ENCODE peak calls at places on chromosomes 1 and 21, in six cellular contexts. One of them, this sample, is unnamed.

GRCh38 chr1:178470411-178470960 is 26.3 kb downstream of the CLEC20A start:
- DNase-seq in sigmoid colon: no peak
- DNase-seq in ovary: no peak
- DNase-seq in body of pancreas: peak
- DNase-seq in GM12878: no peak
- DNase-seq in lower leg skin: no peak
- DNase-seq in this sample: no peak

GRCh38 chr1:233614743-233615521 is 1.0 kb downstream of the KCNK1 start:
- DNase-seq in body of pancreas: peak
- DNase-seq in GM12878: no peak
- DNase-seq in sigmoid colon: no peak
- DNase-seq in lower leg skin: no peak
- DNase-seq in ovary: no peak
- DNase-seq in this sample: no peak

GRCh38 chr1:169024800-169025253 is 81.7 kb upstream of the ATP1B1 start:
- DNase-seq in lower leg skin: no peak
- DNase-seq in ovary: no peak
- DNase-seq in sigmoid colon: no peak
- DNase-seq in body of pancreas: no peak
- DNase-seq in GM12878: peak
- DNase-seq in this sample: no peak

GRCh38 chr1:165696625-165697100 is 1.7 kb downstream of the ALDH9A1 start:
- DNase-seq in ovary: peak
- DNase-seq in body of pancreas: peak
- DNase-seq in GM12878: no peak
- DNase-seq in lower leg skin: no peak
- DNase-seq in sigmoid colon: no peak
- DNase-seq in this sample: no peak

GRCh38 chr1:9425859-9426258 is 113.4 kb upstream of the SLC25A33 start:
- DNase-seq in lower leg skin: no peak
- DNase-seq in ovary: no peak
- DNase-seq in sigmoid colon: no peak
- DNase-seq in GM12878: no peak
- DNase-seq in body of pancreas: no peak
- DNase-seq in this sample: no peak

GRCh38 chr21:45253180-45253579 is 34.5 kb downstream of the POFUT2 start:
- DNase-seq in lower leg skin: no peak
- DNase-seq in body of pancreas: no peak
- DNase-seq in GM12878: no peak
- DNase-seq in ovary: no peak
- DNase-seq in sigmoid colon: no peak
- DNase-seq in this sample: peak

GRCh38 chr1:43206721-43207228 is 34.6 kb downstream of the CFAP57 start:
- DNase-seq in ovary: no peak
- DNase-seq in sigmoid colon: no peak
- DNase-seq in body of pancreas: peak
- DNase-seq in GM12878: no peak
- DNase-seq in lower leg skin: peak
- DNase-seq in this sample: peak

GRCh38 chr1:173127369-173128307 is 76.9 kb upstream of the TNFSF18 start:
- DNase-seq in GM12878: no peak
- DNase-seq in ovary: no peak
- DNase-seq in sigmoid colon: no peak
- DNase-seq in lower leg skin: no peak
- DNase-seq in body of pancreas: peak
- DNase-seq in this sample: no peak

GRCh38 chr1:218369688-218370511 is 24.8 kb downstream of the TGFB2 start:
- DNase-seq in GM12878: no peak
- DNase-seq in lower leg skin: no peak
- DNase-seq in ovary: no peak
- DNase-seq in sigmoid colon: no peak
- DNase-seq in body of pancreas: no peak
- DNase-seq in this sample: no peak

GRCh38 chr21:33299181-33299752 is 25.5 kb upstream of the IFNAR1 start:
- DNase-seq in lower leg skin: no peak
- DNase-seq in sigmoid colon: no peak
- DNase-seq in GM12878: peak
- DNase-seq in body of pancreas: no peak
- DNase-seq in ovary: no peak
- DNase-seq in this sample: no peak

GRCh38 chr1:109777436-109777835 is 13.7 kb upstream of the EPS8L3 start:
- DNase-seq in lower leg skin: no peak
- DNase-seq in GM12878: no peak
- DNase-seq in sigmoid colon: peak
- DNase-seq in ovary: no peak
- DNase-seq in body of pancreas: no peak
- DNase-seq in this sample: no peak

GRCh38 chr21:42544544-42544943 is 30.9 kb downstream of the SLC37A1 start:
- DNase-seq in GM12878: no peak
- DNase-seq in lower leg skin: no peak
- DNase-seq in body of pancreas: no peak
- DNase-seq in sigmoid colon: peak
- DNase-seq in ovary: peak
- DNase-seq in this sample: no peak

GRCh38 chr21:42542596-42542995 is 28.9 kb downstream of the SLC37A1 start:
- DNase-seq in ovary: no peak
- DNase-seq in sigmoid colon: peak
- DNase-seq in GM12878: no peak
- DNase-seq in lower leg skin: no peak
- DNase-seq in body of pancreas: no peak
- DNase-seq in this sample: no peak

GRCh38 chr21:42542196-42542595 is 28.5 kb downstream of the SLC37A1 start:
- DNase-seq in sigmoid colon: peak
- DNase-seq in ovary: no peak
- DNase-seq in body of pancreas: no peak
- DNase-seq in GM12878: no peak
- DNase-seq in lower leg skin: no peak
- DNase-seq in this sample: no peak

GRCh38 chr21:42541618-42542017 is 28.0 kb downstream of the SLC37A1 start:
- DNase-seq in body of pancreas: no peak
- DNase-seq in lower leg skin: no peak
- DNase-seq in ovary: no peak
- DNase-seq in GM12878: no peak
- DNase-seq in sigmoid colon: no peak
- DNase-seq in this sample: no peak

DNA sequence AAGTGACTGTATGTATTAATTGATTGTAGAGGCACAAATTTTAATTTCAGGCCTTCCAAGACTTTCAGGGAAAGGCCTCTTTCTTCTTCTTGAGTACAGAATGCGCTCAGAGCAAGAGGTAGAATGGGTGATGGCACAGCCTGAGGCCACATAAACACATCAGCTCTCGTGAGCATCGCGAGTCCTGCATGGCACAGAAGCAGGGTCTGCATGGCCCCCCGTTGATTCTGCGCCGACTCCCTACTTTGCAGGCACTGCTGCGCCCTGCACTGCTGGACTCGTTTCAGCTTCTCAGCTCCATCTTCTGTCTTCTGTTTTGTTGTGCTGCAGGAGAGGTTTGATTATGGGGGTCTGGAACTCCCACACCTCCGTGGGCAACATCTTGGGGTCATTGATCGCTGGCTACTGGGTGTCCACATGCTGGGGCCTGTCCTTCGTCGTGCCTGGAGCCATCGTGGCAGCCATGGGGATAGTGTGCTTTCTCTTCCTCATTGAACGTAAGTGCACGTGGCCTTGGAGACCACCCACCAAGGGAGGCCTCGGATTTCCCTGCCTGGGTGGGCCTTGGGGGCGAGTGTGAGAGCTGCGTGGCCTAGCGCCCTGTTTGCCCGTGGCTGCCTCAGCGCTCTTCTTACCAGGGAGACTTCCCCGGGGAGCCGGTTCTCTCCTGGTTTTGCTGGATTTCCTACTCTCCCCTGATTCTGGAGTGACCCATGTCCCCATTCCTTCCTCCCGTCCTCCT is 29.6 kb downstream of the SLC37A1 start:
- DNase-seq in sigmoid colon: peak
- DNase-seq in ovary: no peak
- DNase-seq in lower leg skin: no peak
- DNase-seq in GM12878: no peak
- DNase-seq in body of pancreas: no peak
- DNase-seq in this sample: no peak
- TF ChIP-seq POLR2A in sigmoid colon: no peak
- TF ChIP-seq POLR2A in ovary: no peak
- TF ChIP-seq POLR2A in lower leg skin: no peak
- TF ChIP-seq POLR2A in GM12878: no peak
- TF ChIP-seq POLR2A in body of pancreas: no peak
- TF ChIP-seq POLR2A in this sample: no peak

GRCh38 chr1:180633092-180634045 is 1.5 kb downstream of the XPR1 start:
- DNase-seq in GM12878: no peak
- DNase-seq in ovary: no peak
- DNase-seq in body of pancreas: no peak
- DNase-seq in sigmoid colon: no peak
- DNase-seq in lower leg skin: no peak
- DNase-seq in this sample: no peak

GRCh38 chr1:180630408-180631196 is 1.2 kb upstream of the XPR1 start:
- DNase-seq in GM12878: no peak
- DNase-seq in ovary: no peak
- DNase-seq in sigmoid colon: no peak
- DNase-seq in lower leg skin: no peak
- DNase-seq in body of pancreas: no peak
- DNase-seq in this sample: no peak

GRCh38 chr1:180631197-180631765 is 541 bp upstream of the XPR1 start:
- DNase-seq in body of pancreas: no peak
- DNase-seq in sigmoid colon: no peak
- DNase-seq in lower leg skin: no peak
- DNase-seq in GM12878: peak
- DNase-seq in ovary: peak
- DNase-seq in this sample: no peak

GRCh38 chr1:180632326-180633088 is 685 bp downstream of the XPR1 start:
- DNase-seq in ovary: peak
- DNase-seq in sigmoid colon: peak
- DNase-seq in GM12878: no peak
- DNase-seq in lower leg skin: peak
- DNase-seq in body of pancreas: peak
- DNase-seq in this sample: peak

DNA sequence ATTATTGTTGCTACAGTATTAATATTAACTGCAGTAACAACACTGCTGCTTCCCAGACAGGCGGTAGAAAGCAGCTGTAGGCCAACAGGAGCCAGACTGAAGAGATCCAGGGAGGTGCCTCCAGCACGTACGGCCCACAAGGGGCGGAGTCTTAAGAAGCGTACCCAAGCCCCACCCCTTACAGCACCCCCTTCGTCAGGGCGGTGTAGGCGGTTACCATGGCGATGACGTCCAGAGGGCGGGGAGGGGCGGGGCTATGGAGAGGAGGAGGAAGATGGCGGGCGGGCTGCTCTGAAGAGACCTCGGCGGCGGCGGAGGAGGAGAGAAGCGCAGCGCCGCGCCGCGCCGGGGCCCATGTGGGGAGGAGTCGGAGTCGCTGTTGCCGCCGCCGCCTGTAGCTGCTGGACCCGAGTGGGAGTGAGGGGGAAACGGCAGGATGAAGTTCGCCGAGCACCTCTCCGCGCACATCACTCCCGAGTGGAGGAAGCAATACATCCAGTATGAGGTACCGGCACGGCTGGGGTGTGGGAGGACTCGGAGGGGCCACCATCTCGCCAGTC is at the start of gene XPR1:
- DNase-seq in sigmoid colon: peak
- DNase-seq in ovary: peak
- DNase-seq in body of pancreas: peak
- DNase-seq in lower leg skin: peak
- DNase-seq in GM12878: peak
- DNase-seq in this sample: peak
- TF ChIP-seq POLR2A in sigmoid colon: peak
- TF ChIP-seq POLR2A in ovary: peak
- TF ChIP-seq POLR2A in body of pancreas: peak
- TF ChIP-seq POLR2A in lower leg skin: no peak
- TF ChIP-seq POLR2A in GM12878: peak
- TF ChIP-seq POLR2A in this sample: peak

DNA sequence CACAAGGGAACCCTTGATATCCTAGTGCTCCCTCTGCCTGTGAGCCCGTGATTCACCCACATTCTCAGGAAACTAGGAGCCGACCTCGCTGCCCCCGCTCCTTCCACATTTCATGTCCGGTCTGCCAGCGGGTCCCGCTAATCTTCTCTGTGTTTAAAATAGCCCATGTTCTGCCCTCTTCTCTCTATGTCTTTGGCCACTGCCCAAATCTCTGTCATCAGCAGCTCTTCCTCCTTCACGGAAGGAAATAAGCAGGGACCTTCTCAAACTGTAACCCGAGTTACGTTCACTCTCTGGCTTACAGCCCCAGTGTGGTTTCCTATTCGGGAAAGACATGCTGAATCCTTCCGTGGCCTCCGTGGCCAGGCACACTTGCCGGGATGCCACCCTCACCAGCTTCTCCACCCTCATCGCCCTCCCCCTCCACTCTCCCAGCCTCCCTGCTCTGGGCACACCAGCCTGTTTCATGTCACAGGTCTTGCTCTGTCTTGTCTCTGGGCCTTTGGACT is 21.1 kb upstream of the UBXN10 start:
- DNase-seq in sigmoid colon: peak
- DNase-seq in GM12878: no peak
- DNase-seq in ovary: no peak
- DNase-seq in body of pancreas: peak
- DNase-seq in lower leg skin: no peak
- DNase-seq in this sample: no peak
- TF ChIP-seq POLR2A in sigmoid colon: no peak
- TF ChIP-seq POLR2A in GM12878: no peak
- TF ChIP-seq POLR2A in ovary: no peak
- TF ChIP-seq POLR2A in body of pancreas: no peak
- TF ChIP-seq POLR2A in lower leg skin: no peak
- TF ChIP-seq POLR2A in this sample: no peak

GRCh38 chr1:8162168-8162567 is 136.1 kb upstream of the ERRFI1 start:
- DNase-seq in ovary: no peak
- DNase-seq in lower leg skin: no peak
- DNase-seq in GM12878: no peak
- DNase-seq in sigmoid colon: no peak
- DNase-seq in body of pancreas: peak
- DNase-seq in this sample: no peak

GRCh38 chr1:8157765-8158164 is 131.7 kb upstream of the ERRFI1 start:
- DNase-seq in body of pancreas: no peak
- DNase-seq in sigmoid colon: no peak
- DNase-seq in GM12878: no peak
- DNase-seq in ovary: no peak
- DNase-seq in lower leg skin: no peak
- DNase-seq in this sample: no peak

GRCh38 chr1:8161546-8162110 is 135.5 kb upstream of the ERRFI1 start:
- DNase-seq in sigmoid colon: no peak
- DNase-seq in GM12878: no peak
- DNase-seq in lower leg skin: no peak
- DNase-seq in ovary: no peak
- DNase-seq in body of pancreas: no peak
- DNase-seq in this sample: no peak

GRCh38 chr1:8159470-8160024 is 133.4 kb upstream of the ERRFI1 start:
- DNase-seq in sigmoid colon: no peak
- DNase-seq in ovary: no peak
- DNase-seq in GM12878: no peak
- DNase-seq in lower leg skin: no peak
- DNase-seq in body of pancreas: no peak
- DNase-seq in this sample: no peak

DNA sequence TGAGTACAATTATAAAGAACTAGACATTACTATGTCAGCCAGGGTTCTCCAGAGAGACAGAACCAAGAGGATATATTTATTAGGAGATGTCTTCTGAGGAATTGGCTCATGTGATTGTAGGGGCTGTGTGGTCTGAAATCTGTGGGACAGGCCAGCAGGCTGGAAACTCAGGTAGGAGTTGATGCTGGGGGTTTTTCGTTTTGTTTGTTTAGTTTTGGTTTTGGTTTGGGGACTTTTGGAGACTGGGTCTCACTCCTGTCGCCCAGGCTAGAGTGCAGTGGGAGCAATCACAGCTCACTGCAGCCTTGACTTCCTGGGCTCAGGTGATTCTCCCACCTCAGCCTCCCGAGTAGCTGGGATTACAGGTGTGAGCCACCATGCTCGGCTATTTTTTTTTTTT is 132.9 kb upstream of the ERRFI1 start:
- DNase-seq in body of pancreas: no peak
- DNase-seq in ovary: no peak
- DNase-seq in sigmoid colon: no peak
- DNase-seq in lower leg skin: no peak
- DNase-seq in GM12878: no peak
- DNase-seq in this sample: no peak
- TF ChIP-seq POLR2A in body of pancreas: no peak
- TF ChIP-seq POLR2A in ovary: no peak
- TF ChIP-seq POLR2A in sigmoid colon: no peak
- TF ChIP-seq POLR2A in lower leg skin: no peak
- TF ChIP-seq POLR2A in GM12878: no peak
- TF ChIP-seq POLR2A in this sample: no peak